ENCODE peak calls at places on chromosome 2, in five cellular contexts. F is HEK293T, D is A549, O is IMR-90, Y is HepG2. Q is an unnamed sample.

GRCh38 chr2:71379086-71379485 is 47.5 kb downstream of the ZNF638 start:
- DNase-seq in F (no peak), D (peak), O (peak), Y (no peak), Q (peak)

GRCh38 chr2:194289712-194290346 is 1367.2 kb upstream of the SLC39A10 start:
- DNase-seq in F (no peak), D (no peak), O (no peak), Y (no peak), Q (no peak)

GRCh38 chr2:172743143-172743542 is 7.5 kb downstream of the RAPGEF4 start:
- DNase-seq in F (no peak), D (no peak), O (no peak), Y (no peak), Q (no peak)

GRCh38 chr2:68292108-68292710 is 27.5 kb downstream of the CNRIP1 start:
- DNase-seq in F (peak), D (peak), O (peak), Y (peak), Q (peak)

GRCh38 chr2:42927334-42928160 is 135.2 kb upstream of the HAAO start:
- DNase-seq in F (no peak), D (no peak), O (peak), Y (peak), Q (peak)

GRCh38 chr2:64325852-64326577 is 127.9 kb upstream of the LGALSL start:
- DNase-seq in F (no peak), D (no peak), O (no peak), Y (no peak), Q (no peak)

GRCh38 chr2:96423281-96423680 is 81.9 kb downstream of the NEURL3 start:
- DNase-seq in F (no peak), D (no peak), O (no peak), Y (no peak), Q (no peak)

GRCh38 chr2:27720004-27720551 is 51.4 kb upstream of the MRPL33 start:
- DNase-seq in F (no peak), D (peak), O (peak), Y (peak), Q (peak)

GRCh38 chr2:207996848-207997247 is 28.5 kb downstream of the PLEKHM3 start:
- DNase-seq in F (no peak), D (no peak), O (no peak), Y (no peak), Q (no peak)
- TF ChIP-seq BHLHE40 in F (no peak), D (no peak), O (no peak), Y (no peak), Q (no peak)

GRCh38 chr2:83933743-83934142 is 525.3 kb downstream of the SUCLG1 start:
- DNase-seq in F (no peak), D (no peak), O (no peak), Y (no peak), Q (no peak)
- TF ChIP-seq BHLHE40 in F (no peak), D (no peak), O (no peak), Y (no peak), Q (no peak)

GRCh38 chr2:239675856-239676715 is 275.3 kb upstream of the HDAC4 start:
- DNase-seq in F (no peak), D (no peak), O (no peak), Y (no peak), Q (no peak)
- TF ChIP-seq BHLHE40 in F (no peak), D (no peak), O (no peak), Y (no peak), Q (no peak)

GRCh38 chr2:100260712-100261620 is 61.3 kb downstream of the LONRF2 start:
- DNase-seq in F (peak), D (peak), O (peak), Y (peak), Q (peak)
- TF ChIP-seq BHLHE40 in F (no peak), D (no peak), O (no peak), Y (no peak), Q (no peak)